ENCODE peak calls at places on chromosomes 11 and 22, in seven cellular contexts. One of them, this sample, is unnamed.

GRCh38 chr22:37345863-37346514 is 63.7 kb downstream of the CYTH4 start:
- DNase-seq in HL-60: no peak
- DNase-seq in HCT116: no peak
- DNase-seq in transverse colon: peak
- DNase-seq in K562: no peak
- DNase-seq in Panc1: no peak
- DNase-seq in GM12891: no peak
- DNase-seq in this sample: no peak

GRCh38 chr11:15627560-15627959 is 512.8 kb downstream of the INSC start:
- DNase-seq in HL-60: no peak
- DNase-seq in HCT116: no peak
- DNase-seq in transverse colon: no peak
- DNase-seq in K562: no peak
- DNase-seq in Panc1: no peak
- DNase-seq in GM12891: no peak
- DNase-seq in this sample: no peak

GRCh38 chr11:2772544-2773031 is 72.8 kb upstream of the KCNQ1OT1 start:
- DNase-seq in HL-60: peak
- DNase-seq in HCT116: peak
- DNase-seq in transverse colon: peak
- DNase-seq in K562: no peak
- DNase-seq in Panc1: no peak
- DNase-seq in GM12891: no peak
- DNase-seq in this sample: peak

GRCh38 chr11:44607324-44607962 is 42.0 kb downstream of the CD82 start:
- DNase-seq in HL-60: no peak
- DNase-seq in HCT116: no peak
- DNase-seq in transverse colon: no peak
- DNase-seq in K562: peak
- DNase-seq in Panc1: no peak
- DNase-seq in GM12891: no peak
- DNase-seq in this sample: no peak

GRCh38 chr11:72631806-72632731 is 42.2 kb downstream of the PDE2A start:
- DNase-seq in HL-60: no peak
- DNase-seq in HCT116: no peak
- DNase-seq in transverse colon: no peak
- DNase-seq in K562: peak
- DNase-seq in Panc1: no peak
- DNase-seq in GM12891: no peak
- DNase-seq in this sample: no peak

GRCh38 chr11:84947970-84948600 is 679.1 kb downstream of the DLG2 start:
- DNase-seq in HL-60: no peak
- DNase-seq in HCT116: no peak
- DNase-seq in transverse colon: no peak
- DNase-seq in K562: no peak
- DNase-seq in Panc1: no peak
- DNase-seq in GM12891: no peak
- DNase-seq in this sample: no peak

GRCh38 chr22:48369789-48370507 is 1457.7 kb downstream of the BRD1 start:
- DNase-seq in HL-60: no peak
- DNase-seq in HCT116: no peak
- DNase-seq in transverse colon: peak
- DNase-seq in K562: no peak
- DNase-seq in Panc1: no peak
- DNase-seq in GM12891: no peak
- DNase-seq in this sample: peak

GRCh38 chr11:46281374-46281831 is 3.9 kb downstream of the CREB3L1 start:
- DNase-seq in HL-60: no peak
- DNase-seq in HCT116: no peak
- DNase-seq in transverse colon: peak
- DNase-seq in K562: peak
- DNase-seq in Panc1: no peak
- DNase-seq in GM12891: no peak
- DNase-seq in this sample: peak

GRCh38 chr11:123628936-123629683 is 25.3 kb downstream of the SCN3B start:
- DNase-seq in HL-60: no peak
- DNase-seq in HCT116: no peak
- DNase-seq in transverse colon: peak
- DNase-seq in K562: no peak
- DNase-seq in Panc1: no peak
- DNase-seq in GM12891: no peak
- DNase-seq in this sample: peak

GRCh38 chr11:8719260-8720190 is 36.9 kb downstream of the RPL27A start:
- DNase-seq in HL-60: no peak
- DNase-seq in HCT116: peak
- DNase-seq in transverse colon: peak
- DNase-seq in K562: no peak
- DNase-seq in Panc1: peak
- DNase-seq in GM12891: no peak
- DNase-seq in this sample: no peak

GRCh38 chr11:27914080-27914479 is 193.9 kb downstream of the KIF18A start:
- DNase-seq in HL-60: no peak
- DNase-seq in HCT116: no peak
- DNase-seq in transverse colon: no peak
- DNase-seq in K562: no peak
- DNase-seq in Panc1: no peak
- DNase-seq in GM12891: no peak
- DNase-seq in this sample: no peak

GRCh38 chr22:49827307-49827852 is 293 bp downstream of the BRD1 start:
- DNase-seq in HL-60: no peak
- DNase-seq in HCT116: no peak
- DNase-seq in transverse colon: no peak
- DNase-seq in K562: peak
- DNase-seq in Panc1: no peak
- DNase-seq in GM12891: no peak
- DNase-seq in this sample: no peak

GRCh38 chr22:30327864-30328345 is 1.2 kb upstream of the TBC1D10A start:
- DNase-seq in HL-60: no peak
- DNase-seq in HCT116: peak
- DNase-seq in transverse colon: no peak
- DNase-seq in K562: peak
- DNase-seq in Panc1: no peak
- DNase-seq in GM12891: no peak
- DNase-seq in this sample: no peak

GRCh38 chr22:42863349-42863911 is 6.4 kb upstream of the ARFGAP3 start:
- DNase-seq in HL-60: peak
- DNase-seq in HCT116: peak
- DNase-seq in transverse colon: no peak
- DNase-seq in K562: no peak
- DNase-seq in Panc1: no peak
- DNase-seq in GM12891: no peak
- DNase-seq in this sample: no peak

GRCh38 chr11:12272821-12273617 is 104.4 kb upstream of the PARVA start:
- DNase-seq in HL-60: no peak
- DNase-seq in HCT116: no peak
- DNase-seq in transverse colon: no peak
- DNase-seq in K562: no peak
- DNase-seq in Panc1: no peak
- DNase-seq in GM12891: no peak
- DNase-seq in this sample: no peak

GRCh38 chr11:1053121-1053901 is 16.8 kb upstream of the MUC6 start:
- DNase-seq in HL-60: no peak
- DNase-seq in HCT116: no peak
- DNase-seq in transverse colon: peak
- DNase-seq in K562: peak
- DNase-seq in Panc1: no peak
- DNase-seq in GM12891: no peak
- DNase-seq in this sample: no peak

GRCh38 chr11:47916361-47916841 is 64.0 kb upstream of the PTPRJ start:
- DNase-seq in HL-60: no peak
- DNase-seq in HCT116: no peak
- DNase-seq in transverse colon: no peak
- DNase-seq in K562: peak
- DNase-seq in Panc1: no peak
- DNase-seq in GM12891: no peak
- DNase-seq in this sample: peak

GRCh38 chr11:26698224-26698623 is 23.6 kb downstream of the SLC5A12 start:
- DNase-seq in HL-60: no peak
- DNase-seq in HCT116: no peak
- DNase-seq in transverse colon: peak
- DNase-seq in K562: no peak
- DNase-seq in Panc1: no peak
- DNase-seq in GM12891: no peak
- DNase-seq in this sample: no peak

GRCh38 chr11:23021287-23021863 is 161.1 kb upstream of the CCDC179 start:
- DNase-seq in HL-60: peak
- DNase-seq in HCT116: no peak
- DNase-seq in transverse colon: peak
- DNase-seq in K562: peak
- DNase-seq in Panc1: peak
- DNase-seq in GM12891: peak
- DNase-seq in this sample: peak

GRCh38 chr22:49535126-49535525 is 292.5 kb downstream of the BRD1 start:
- DNase-seq in HL-60: no peak
- DNase-seq in HCT116: no peak
- DNase-seq in transverse colon: no peak
- DNase-seq in K562: no peak
- DNase-seq in Panc1: no peak
- DNase-seq in GM12891: no peak
- DNase-seq in this sample: no peak

GRCh38 chr11:110857885-110858555 is 145.8 kb upstream of the ARHGAP20 start:
- DNase-seq in HL-60: no peak
- DNase-seq in HCT116: no peak
- DNase-seq in transverse colon: peak
- DNase-seq in K562: no peak
- DNase-seq in Panc1: no peak
- DNase-seq in GM12891: no peak
- DNase-seq in this sample: peak

GRCh38 chr11:128467610-128468041 is 119.7 kb downstream of the ETS1 start:
- DNase-seq in HL-60: no peak
- DNase-seq in HCT116: peak
- DNase-seq in transverse colon: no peak
- DNase-seq in K562: no peak
- DNase-seq in Panc1: peak
- DNase-seq in GM12891: no peak
- DNase-seq in this sample: no peak

GRCh38 chr22:22936190-22936914 is 48.7 kb downstream of the IGLL5 start:
- DNase-seq in HL-60: no peak
- DNase-seq in HCT116: no peak
- DNase-seq in transverse colon: no peak
- DNase-seq in K562: peak
- DNase-seq in Panc1: no peak
- DNase-seq in GM12891: no peak
- DNase-seq in this sample: no peak
- TF ChIP-seq POLR2AphosphoS5 in HL-60: no peak
- TF ChIP-seq POLR2AphosphoS5 in HCT116: no peak
- TF ChIP-seq POLR2AphosphoS5 in transverse colon: no peak
- TF ChIP-seq POLR2AphosphoS5 in K562: no peak
- TF ChIP-seq POLR2AphosphoS5 in Panc1: no peak
- TF ChIP-seq POLR2AphosphoS5 in GM12891: no peak
- TF ChIP-seq POLR2AphosphoS5 in this sample: no peak

DNA sequence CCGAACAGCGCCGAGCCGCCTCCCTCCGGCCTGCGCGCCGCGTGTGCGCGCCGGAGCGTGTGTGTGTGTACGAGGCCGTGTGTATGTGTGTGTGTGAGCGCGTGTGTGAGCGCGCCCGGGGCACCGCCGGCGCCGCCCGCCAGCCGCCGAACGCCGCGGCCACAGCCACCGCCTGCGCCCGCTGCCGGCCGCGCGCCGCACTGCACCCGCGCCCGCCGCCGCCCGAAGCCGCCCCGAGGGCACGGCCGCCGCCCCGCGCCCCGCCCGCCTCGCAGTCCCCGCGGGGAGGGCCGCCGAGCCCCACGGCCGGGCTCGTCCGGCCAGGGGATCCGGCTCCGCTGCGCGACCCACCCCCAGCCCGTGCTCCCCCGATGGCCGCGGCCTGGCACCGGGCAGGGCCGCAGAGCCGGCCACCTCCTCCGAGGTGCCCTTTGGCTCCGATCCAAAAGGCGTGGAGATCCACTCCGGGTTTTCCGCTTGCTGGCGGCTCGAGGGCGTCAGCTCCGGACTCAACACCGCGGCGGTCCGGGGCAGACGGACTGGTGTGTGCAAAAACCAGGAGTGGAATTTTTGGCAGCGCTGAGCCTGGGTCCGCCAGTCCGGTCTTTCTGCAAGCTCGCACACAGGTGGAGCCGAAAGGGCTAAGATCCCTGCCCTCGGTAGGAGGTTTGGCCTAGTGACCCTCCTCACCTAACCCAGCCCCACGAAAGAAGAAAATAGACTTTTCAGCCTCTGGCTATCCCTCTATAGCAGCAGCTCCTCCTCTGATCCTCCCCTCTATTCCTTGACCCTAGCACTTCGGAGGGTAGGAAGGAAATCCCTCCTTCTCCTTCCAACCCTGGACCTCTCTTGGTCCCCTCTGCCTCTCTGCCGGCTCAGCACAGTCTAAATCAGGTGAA is at the start of gene SYT7:
- DNase-seq in HL-60: peak
- DNase-seq in HCT116: peak
- DNase-seq in transverse colon: peak
- DNase-seq in K562: peak
- DNase-seq in Panc1: peak
- DNase-seq in GM12891: peak
- DNase-seq in this sample: peak
- TF ChIP-seq POLR2AphosphoS5 in HL-60: no peak
- TF ChIP-seq POLR2AphosphoS5 in HCT116: peak
- TF ChIP-seq POLR2AphosphoS5 in transverse colon: peak
- TF ChIP-seq POLR2AphosphoS5 in K562: no peak
- TF ChIP-seq POLR2AphosphoS5 in Panc1: no peak
- TF ChIP-seq POLR2AphosphoS5 in GM12891: no peak
- TF ChIP-seq POLR2AphosphoS5 in this sample: peak

DNA sequence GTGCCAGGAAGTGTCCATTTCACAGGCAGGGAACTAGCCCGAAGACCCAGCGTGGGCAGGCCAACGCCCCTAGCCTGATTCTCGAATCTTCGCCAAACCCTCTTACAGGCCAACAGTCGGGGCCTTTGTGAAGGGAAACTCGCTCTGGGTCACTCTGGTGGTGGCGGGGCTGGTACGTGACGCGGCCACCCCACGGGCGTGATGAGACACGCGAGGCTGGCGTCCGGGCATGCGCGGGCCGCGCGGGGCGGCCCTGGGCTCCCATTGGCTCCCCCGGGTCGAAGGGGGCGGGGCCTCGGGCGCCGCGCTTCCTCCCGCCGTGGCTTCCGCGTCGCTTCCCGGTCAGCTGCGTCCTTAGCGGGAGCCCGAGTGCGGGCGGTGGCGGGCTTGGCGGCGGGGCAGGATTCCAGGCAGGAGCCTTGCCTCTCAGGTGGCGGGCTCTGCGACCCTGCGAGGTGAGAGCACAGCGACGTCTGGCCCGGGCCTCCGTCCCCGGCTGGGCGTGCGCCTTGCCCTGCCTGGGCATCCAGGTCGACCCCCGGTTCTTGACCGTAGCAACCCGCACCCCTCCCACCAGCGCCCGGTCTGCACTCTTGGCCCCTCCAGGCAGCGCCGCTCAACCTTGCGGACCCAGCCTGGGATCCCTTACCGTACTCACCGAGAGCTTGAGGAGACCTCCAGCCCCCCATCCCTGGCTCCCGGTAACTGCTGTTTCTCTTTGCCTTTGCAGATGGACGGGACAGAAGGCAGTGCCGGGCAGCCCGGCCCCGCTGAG is at the start of gene FRMD8:
- DNase-seq in HL-60: peak
- DNase-seq in HCT116: peak
- DNase-seq in transverse colon: peak
- DNase-seq in K562: peak
- DNase-seq in Panc1: peak
- DNase-seq in GM12891: peak
- DNase-seq in this sample: peak
- TF ChIP-seq POLR2AphosphoS5 in HL-60: peak
- TF ChIP-seq POLR2AphosphoS5 in HCT116: peak
- TF ChIP-seq POLR2AphosphoS5 in transverse colon: peak
- TF ChIP-seq POLR2AphosphoS5 in K562: peak
- TF ChIP-seq POLR2AphosphoS5 in Panc1: peak
- TF ChIP-seq POLR2AphosphoS5 in GM12891: peak
- TF ChIP-seq POLR2AphosphoS5 in this sample: peak

GRCh38 chr22:38348751-38349496 is 31.7 kb upstream of the CSNK1E start:
- DNase-seq in HL-60: no peak
- DNase-seq in HCT116: no peak
- DNase-seq in transverse colon: no peak
- DNase-seq in K562: no peak
- DNase-seq in Panc1: no peak
- DNase-seq in GM12891: no peak
- DNase-seq in this sample: peak
- TF ChIP-seq POLR2AphosphoS5 in HL-60: no peak
- TF ChIP-seq POLR2AphosphoS5 in HCT116: no peak
- TF ChIP-seq POLR2AphosphoS5 in transverse colon: no peak
- TF ChIP-seq POLR2AphosphoS5 in K562: no peak
- TF ChIP-seq POLR2AphosphoS5 in Panc1: peak
- TF ChIP-seq POLR2AphosphoS5 in GM12891: no peak
- TF ChIP-seq POLR2AphosphoS5 in this sample: no peak

This sample was measured in stomach.